ENCODE peak calls at places on chromosome 18, in four cellular contexts. W, P, K and R are unnamed samples.

GRCh38 chr18:2570772-2571199 is 519 bp downstream of the METTL4 start:
- DNase-seq in W (peak; percentile 36), P (peak; percentile 91), K (peak; percentile 85), R (peak; percentile 62)

GRCh38 chr18:11368020-11368419 is 218.7 kb upstream of the PIEZO2 start:
- DNase-seq in W (no peak), P (no peak), K (no peak), R (no peak)

GRCh38 chr18:61842146-61842545 is 50.7 kb downstream of the RNF152 start:
- DNase-seq in W (no peak), P (no peak), K (no peak), R (no peak)

GRCh38 chr18:11998182-11998581 is 16.9 kb downstream of the IMPA2 start:
- DNase-seq in W (no peak), P (no peak), K (no peak), R (no peak)

GRCh38 chr18:9869713-9870430 is 15.9 kb upstream of the TXNDC2 start:
- DNase-seq in W (no peak), P (no peak), K (peak; percentile 78), R (no peak)

GRCh38 chr18:63237911-63238710 is 81.5 kb downstream of the BCL2 start:
- DNase-seq in W (no peak), P (no peak), K (peak; percentile 92), R (no peak)

GRCh38 chr18:23982154-23983071 is 32.1 kb upstream of the TTC39C start:
- DNase-seq in W (no peak), P (no peak), K (peak; percentile 82), R (no peak)

GRCh38 chr18:14748496-14748895 is 524 bp downstream of the ANKRD30B start:
- DNase-seq in W (no peak), P (no peak), K (no peak), R (no peak)

GRCh38 chr18:28005164-28005563 is 171.8 kb downstream of the CDH2 start:
- DNase-seq in W (no peak), P (no peak), K (no peak), R (no peak)

GRCh38 chr18:77207540-77207939 is 42.1 kb upstream of the GALR1 start:
- DNase-seq in W (no peak), P (no peak), K (peak; percentile 83), R (no peak)

GRCh38 chr18:44238911-44239310 is 441.8 kb upstream of the SETBP1 start:
- DNase-seq in W (no peak), P (no peak), K (no peak), R (no peak)

GRCh38 chr18:10354241-10354811 is 100.1 kb upstream of the APCDD1 start:
- DNase-seq in W (no peak), P (no peak), K (no peak), R (peak; percentile 27)

GRCh38 chr18:28003451-28003850 is 173.5 kb downstream of the CDH2 start:
- DNase-seq in W (no peak), P (no peak), K (peak; percentile 67), R (no peak)

GRCh38 chr18:22956226-22956625 is 23.1 kb downstream of the RBBP8 start:
- DNase-seq in W (no peak), P (no peak), K (no peak), R (no peak)

GRCh38 chr18:51361130-51361860 is 163.8 kb upstream of the MEX3C start:
- DNase-seq in W (no peak), P (no peak), K (no peak), R (no peak)

GRCh38 chr18:23718243-23718720 is 29.0 kb downstream of the LAMA3 start:
- DNase-seq in W (no peak), P (no peak), K (peak; percentile 84), R (no peak)

GRCh38 chr18:35223797-35224196 is 17.0 kb upstream of the ZNF397 start:
- DNase-seq in W (no peak), P (no peak), K (no peak), R (no peak)